ENCODE peak calls at places on chromosomes 1 and 21, in seven cellular contexts. L is LoVo, O is C1 segment of cervical spinal cord, H is NCI-H510A, R is left ventricle myocardium inferior, K is NCI-H748 treated with DMSO at 0.1 percent for 48 hours, U is AG04450. Y is an unnamed sample.

GRCh38 chr1:53710584-53710983 is 28.4 kb downstream of the GLIS1 start:
- DNase-seq in L (no peak), O (no peak), H (no peak), R (no peak), K (no peak), U (no peak), Y (no peak)

GRCh38 chr1:98870959-98871903 is 133.4 kb downstream of the PLPPR5 start:
- DNase-seq in L (no peak), O (no peak), H (no peak), R (no peak), K (no peak), U (no peak), Y (no peak)

GRCh38 chr1:65679773-65680172 is 112.9 kb upstream of the PDE4B start:
- DNase-seq in L (no peak), O (no peak), H (no peak), R (no peak), K (no peak), U (no peak), Y (no peak)

GRCh38 chr1:188218289-188218688 is 1389.5 kb downstream of the PLA2G4A start:
- DNase-seq in L (no peak), O (no peak), H (no peak), R (no peak), K (no peak), U (no peak), Y (no peak)

GRCh38 chr1:165207774-165208359 is 148.6 kb downstream of the LMX1A start:
- DNase-seq in L (no peak), O (no peak), H (no peak), R (no peak), K (no peak), U (no peak), Y (no peak)

GRCh38 chr1:151993734-151994496 is at the start of gene S100A10:
- DNase-seq in L (peak), O (peak), H (peak), R (peak), K (peak), U (no peak), Y (peak)

GRCh38 chr21:31752352-31752751 is 20.4 kb upstream of the SCAF4 start:
- DNase-seq in L (no peak), O (no peak), H (no peak), R (no peak), K (no peak), U (no peak), Y (no peak)

GRCh38 chr1:202479630-202480029 is 131.1 kb downstream of the PPP1R12B start:
- DNase-seq in L (no peak), O (no peak), H (no peak), R (no peak), K (no peak), U (no peak), Y (no peak)

GRCh38 chr21:25426580-25426979 is 180.7 kb downstream of the MRPL39 start:
- DNase-seq in L (no peak), O (no peak), H (no peak), R (no peak), K (no peak), U (no peak), Y (no peak)

GRCh38 chr1:172818841-172819527 is 160.1 kb downstream of the FASLG start:
- DNase-seq in L (no peak), O (peak), H (no peak), R (no peak), K (no peak), U (no peak), Y (no peak)

Y was measured in activated T-cell treated with anti-CD3 and anti-CD28 coated beads, Interleukin-2, amount 50 U/mL, for 1 hour.